ENCODE peak calls at places on chromosomes 1 and 21, in four cellular contexts. L is CD8-positive, alpha-beta T cell; A is uterus; J is heart left ventricle. I is an unnamed sample.

GRCh38 chr1:169015464-169015863 is 91.0 kb upstream of the ATP1B1 start:
- DNase-seq in L (no peak), A (no peak), J (no peak), I (no peak)

GRCh38 chr1:6578624-6579373 is 995 bp upstream of the ZBTB48 start:
- DNase-seq in L (no peak), A (no peak), J (no peak), I (no peak)

GRCh38 chr1:242017580-242018233 is 18.8 kb upstream of the MAP1LC3C start:
- DNase-seq in L (peak; percentile 16), A (peak; percentile 24), J (no peak), I (peak; percentile 15)

GRCh38 chr1:232038704-232039103 is 412.1 kb downstream of the DISC1 start:
- DNase-seq in L (no peak), A (no peak), J (peak; percentile 47), I (no peak)

GRCh38 chr21:20661745-20662470 is 336.3 kb upstream of the NCAM2 start:
- DNase-seq in L (no peak), A (no peak), J (no peak), I (no peak)

GRCh38 chr1:91282695-91283420 is 121.8 kb downstream of the HFM1 start:
- DNase-seq in L (peak; percentile 30), A (peak; percentile 68), J (peak; percentile 32), I (peak; percentile 31)

GRCh38 chr1:236113324-236114032 is 28.9 kb upstream of the GPR137B start:
- DNase-seq in L (no peak), A (no peak), J (peak; percentile 73), I (no peak)

GRCh38 chr1:178388398-178389161 is 108.2 kb downstream of the CLEC20A start:
- DNase-seq in L (no peak), A (no peak), J (no peak), I (no peak)

GRCh38 chr1:40476924-40477679 is at the start of gene ZFP69:
- DNase-seq in L (peak; percentile 73), A (peak; percentile 37), J (peak; percentile 80), I (peak; percentile 47)

GRCh38 chr1:47351305-47351704 is 17.7 kb downstream of the CMPK1 start:
- DNase-seq in L (no peak), A (no peak), J (no peak), I (no peak)

GRCh38 chr1:18661404-18662285 is 31.0 kb downstream of the PAX7 start:
- DNase-seq in L (no peak), A (no peak), J (no peak), I (no peak)

GRCh38 chr1:67685558-67686271 is 714 bp downstream of the GADD45A start:
- DNase-seq in L (peak; percentile 64), A (peak; percentile 55), J (peak; percentile 61), I (peak; percentile 76)

GRCh38 chr1:78355646-78356045 is 135.1 kb upstream of the PTGFR start:
- DNase-seq in L (no peak), A (no peak), J (no peak), I (no peak)

GRCh38 chr21:29406385-29406784 is 107.7 kb downstream of the BACH1 start:
- DNase-seq in L (no peak), A (no peak), J (no peak), I (no peak)

GRCh38 chr1:27567183-27567526 is 36.8 kb downstream of the AHDC1 start:
- DNase-seq in L (no peak), A (no peak), J (no peak), I (no peak)

GRCh38 chr21:42724226-42724920 is 71.0 kb downstream of the PDE9A start:
- DNase-seq in L (no peak), A (peak; percentile 28), J (peak; percentile 64), I (no peak)

GRCh38 chr1:149936992-149937705 is 470 bp upstream of the MTMR11 start:
- DNase-seq in L (no peak), A (no peak), J (no peak), I (peak; percentile 54)

GRCh38 chr1:154698320-154699096 is 90.5 kb upstream of the ADAR start:
- DNase-seq in L (no peak), A (no peak), J (no peak), I (peak; percentile 22)

GRCh38 chr1:238647877-238648276 is 738.5 kb upstream of the CHRM3 start:
- DNase-seq in L (no peak), A (no peak), J (no peak), I (no peak)

GRCh38 chr1:91020967-91021685 is 709 bp downstream of the ZNF644 start:
- DNase-seq in L (peak; percentile 65), A (peak; percentile 70), J (peak; percentile 71), I (peak; percentile 78)

GRCh38 chr1:169892819-169893644 is 664 bp downstream of the SCYL3 start:
- DNase-seq in L (no peak), A (peak; percentile 38), J (peak; percentile 42), I (no peak)

GRCh38 chr1:167650266-167651160 is 20.5 kb downstream of the RCSD1 start:
- DNase-seq in L (no peak), A (peak; percentile 19), J (no peak), I (no peak)

GRCh38 chr1:186082235-186082937 is 292.7 kb downstream of the TPR start:
- DNase-seq in L (no peak), A (peak; percentile 32), J (peak; percentile 80), I (peak; percentile 50)

GRCh38 chr1:203200059-203200553 is 13.6 kb upstream of the CHI3L1 start:
- DNase-seq in L (no peak), A (peak; percentile 57), J (no peak), I (no peak)

GRCh38 chr1:234368320-234369032 is 4.8 kb upstream of the COA6 start:
- DNase-seq in L (no peak), A (no peak), J (no peak), I (no peak)

GRCh38 chr1:51966559-51966958 is 23.9 kb downstream of the RAB3B start:
- DNase-seq in L (no peak), A (no peak), J (no peak), I (no peak)

GRCh38 chr1:44090409-44091252 is 28.0 kb upstream of the KLF17 start:
- DNase-seq in L (no peak), A (no peak), J (no peak), I (no peak)

GRCh38 chr1:212699104-212699838 is 369 bp downstream of the BATF3 start:
- DNase-seq in L (peak; percentile 48), A (no peak), J (peak; percentile 44), I (peak; percentile 79)

GRCh38 chr1:98221926-98222325 is 301.1 kb upstream of the DPYD start:
- DNase-seq in L (no peak), A (no peak), J (no peak), I (no peak)

GRCh38 chr1:244833734-244834595 is 1.5 kb upstream of the COX20 start:
- DNase-seq in L (peak; percentile 52), A (peak; percentile 66), J (peak; percentile 58), I (peak; percentile 55)

DNA sequence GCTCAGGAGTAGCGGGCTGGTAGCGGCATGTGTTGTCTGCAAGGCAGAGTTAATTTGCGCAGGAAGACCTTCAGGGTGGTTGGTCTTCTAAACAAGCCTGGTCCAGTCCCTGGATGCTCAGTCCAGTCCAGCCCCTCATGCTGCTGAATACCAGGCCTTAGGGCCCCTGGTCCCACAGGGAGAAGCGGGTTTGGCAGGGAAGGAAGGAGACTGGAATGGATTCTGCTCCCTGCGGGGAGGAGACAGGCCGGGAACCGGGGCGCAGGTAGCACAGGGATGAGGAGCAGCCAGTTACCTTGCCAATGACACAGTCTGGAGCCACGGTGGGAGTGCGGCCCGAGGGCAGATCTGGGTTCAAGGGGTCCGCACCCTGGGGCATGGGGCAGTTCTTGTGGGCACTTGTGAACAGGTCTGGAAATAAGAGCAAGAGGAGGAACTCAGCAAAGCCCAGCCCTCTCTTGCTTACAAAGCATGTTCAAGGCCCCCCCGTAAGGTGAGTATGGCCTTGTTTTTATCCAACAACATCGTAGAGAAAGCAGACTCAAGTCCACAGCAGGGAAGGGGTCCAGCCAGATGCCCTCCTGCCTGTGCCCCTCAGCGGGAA is 10.1 kb downstream of the FAM131C start:
- DNase-seq in L (no peak), A (no peak), J (no peak), I (no peak)
- H3K27ac ChIP-seq in L (no peak overlapping the region), A (no peak overlapping the region), J (no peak overlapping the region), I (no peak overlapping the region)

DNA sequence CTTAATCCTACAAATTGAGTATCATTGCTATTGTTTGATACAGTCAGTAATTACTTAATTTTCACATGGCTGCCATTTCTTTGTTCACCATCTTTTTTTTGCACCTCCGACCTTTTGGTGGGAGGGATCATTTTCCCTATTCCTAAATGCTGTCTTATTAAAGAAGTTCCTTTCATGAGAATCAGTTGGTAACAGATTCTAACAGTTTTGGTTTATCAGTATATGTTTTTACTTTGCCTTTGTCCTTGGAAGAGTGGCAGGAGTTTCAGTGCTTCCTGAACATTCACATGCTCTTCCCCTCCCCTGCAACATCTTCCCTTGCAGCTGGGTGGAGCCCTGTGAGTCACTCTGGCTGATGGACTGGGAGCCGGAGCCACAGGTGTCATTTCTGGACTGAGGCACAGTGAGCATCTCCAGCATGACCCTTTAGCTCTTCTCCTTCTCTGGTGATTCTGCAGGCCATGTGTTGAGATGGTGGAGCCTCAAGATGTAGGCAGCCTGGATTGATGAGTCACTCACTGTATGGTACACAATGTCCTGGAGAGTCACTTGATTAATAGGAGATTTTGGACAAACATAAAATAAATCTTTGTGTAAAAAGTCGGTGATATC is 217.7 kb downstream of the URB2 start:
- DNase-seq in L (no peak), A (peak; percentile 76), J (peak; percentile 67), I (no peak)
- TF ChIP-seq CTCF in L (no peak), A (peak; percentile 30), J (no peak), I (no peak)

DNA sequence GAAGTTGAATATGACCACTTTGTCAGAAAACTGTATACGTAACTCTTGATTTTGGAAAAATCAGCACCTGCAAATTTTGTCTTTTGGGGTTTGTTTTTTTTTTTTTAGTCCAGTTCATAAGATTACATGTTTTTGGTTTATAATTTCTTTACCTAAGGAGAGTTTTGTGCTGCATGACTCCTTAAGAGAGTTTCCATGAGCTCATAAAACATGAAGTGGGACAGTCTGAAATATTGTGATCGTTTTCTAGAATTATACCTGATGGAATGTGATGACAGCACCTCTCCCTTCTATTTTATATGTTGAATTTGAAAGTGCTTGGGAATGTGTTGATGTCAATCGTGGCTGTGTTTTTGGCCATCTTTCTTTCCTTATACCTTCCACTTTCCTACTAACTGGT is 158.5 kb downstream of the NFIA start:
- DNase-seq in L (no peak), A (no peak), J (no peak), I (no peak)
- H3K27ac ChIP-seq in L (no peak overlapping the region), A (peak overlapping the region; percentile 55), J (peak overlapping the region; percentile 78), I (no peak overlapping the region)

GRCh38 chr1:62040450-62040849 is 154.2 kb upstream of the L1TD1 start:
- DNase-seq in L (no peak), A (no peak), J (no peak), I (no peak)

GRCh38 chr1:62037274-62037673 is 157.4 kb upstream of the L1TD1 start:
- DNase-seq in L (no peak), A (no peak), J (no peak), I (no peak)

GRCh38 chr1:62040973-62041372 is 153.7 kb upstream of the L1TD1 start:
- DNase-seq in L (no peak), A (no peak), J (no peak), I (no peak)

GRCh38 chr1:62034790-62035189 is 159.9 kb upstream of the L1TD1 start:
- DNase-seq in L (no peak), A (no peak), J (no peak), I (no peak)

DNA sequence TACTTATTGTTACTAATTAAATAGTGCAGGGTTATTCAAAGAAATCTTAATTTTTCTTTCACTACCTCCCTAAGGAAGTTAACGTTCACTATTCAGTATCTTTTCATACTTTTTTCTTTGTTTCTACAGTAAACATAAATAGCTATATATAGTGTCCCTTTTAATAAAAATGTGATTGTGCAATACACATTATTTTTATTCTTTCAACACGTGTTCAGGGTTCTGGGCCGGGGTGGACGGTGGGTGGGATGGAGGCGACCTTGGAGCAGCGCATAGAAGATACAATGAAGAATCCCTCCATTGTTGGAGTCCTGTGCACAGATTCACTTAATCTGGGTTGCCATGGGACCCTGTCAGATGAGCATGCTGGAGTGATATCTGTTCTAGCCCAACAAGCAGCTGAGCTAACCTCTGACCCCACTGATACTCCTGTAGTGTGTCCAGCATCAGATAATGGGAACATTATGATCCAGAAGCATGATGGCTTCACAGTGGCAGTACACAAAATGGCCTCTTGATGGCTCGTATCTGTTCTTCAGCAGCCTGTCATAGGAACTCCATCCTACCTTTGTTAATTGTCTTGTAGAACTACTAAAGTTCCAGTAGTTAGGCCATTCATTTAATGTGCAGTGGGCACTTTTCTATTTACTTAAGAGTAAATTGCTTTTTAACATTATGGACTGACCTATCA is 155.9 kb upstream of the L1TD1 start:
- DNase-seq in L (no peak), A (no peak), J (no peak), I (no peak)
- TF ChIP-seq CTCF in L (no peak), A (no peak), J (no peak), I (no peak)